ENCODE peak calls at places on chromosomes 7 and 10, in six cellular contexts. Z is A172, B is endothelial cell, C is GM20000, S is HEK293T, Y is MV-4-11. R is an unnamed sample.

GRCh38 chr7:76220185-76221057 is 18.7 kb downstream of the SRRM3 start:
- DNase-seq in Z (peak), B (peak), C (no peak), S (no peak), Y (no peak), R (no peak)

GRCh38 chr10:96579133-96579532 is 7.7 kb downstream of the TM9SF3 start:
- DNase-seq in Z (no peak), B (no peak), C (no peak), S (no peak), Y (no peak), R (no peak)

GRCh38 chr10:11533328-11533781 is 78.1 kb downstream of the USP6NL start:
- DNase-seq in Z (peak), B (peak), C (no peak), S (peak), Y (peak), R (no peak)

GRCh38 chr10:15809450-15809849 is 50.9 kb downstream of the MINDY3 start:
- DNase-seq in Z (no peak), B (no peak), C (no peak), S (no peak), Y (no peak), R (no peak)

GRCh38 chr7:36671432-36671829 is 52.9 kb downstream of the AOAH start:
- DNase-seq in Z (no peak), B (no peak), C (no peak), S (no peak), Y (no peak), R (no peak)

GRCh38 chr7:155234950-155235789 is 62.5 kb upstream of the INSIG1 start:
- DNase-seq in Z (no peak), B (no peak), C (no peak), S (no peak), Y (no peak), R (no peak)

GRCh38 chr10:10803273-10803672 is 214.4 kb upstream of the CELF2 start:
- DNase-seq in Z (no peak), B (no peak), C (no peak), S (no peak), Y (no peak), R (no peak)

GRCh38 chr7:144830811-144831210 is 5.0 kb downstream of the TPK1 start:
- DNase-seq in Z (peak), B (no peak), C (no peak), S (no peak), Y (peak), R (no peak)

GRCh38 chr7:84336303-84336702 is 141.7 kb upstream of the SEMA3A start:
- DNase-seq in Z (no peak), B (no peak), C (peak), S (no peak), Y (peak), R (peak)

GRCh38 chr7:118000480-118001202 is 127.4 kb upstream of the CTTNBP2 start:
- DNase-seq in Z (no peak), B (no peak), C (no peak), S (no peak), Y (no peak), R (no peak)

GRCh38 chr10:86652361-86653202 is 1.8 kb upstream of the OPN4 start:
- DNase-seq in Z (peak), B (no peak), C (no peak), S (no peak), Y (no peak), R (no peak)

GRCh38 chr10:68973975-68974374 is 14.6 kb upstream of the KIFBP start:
- DNase-seq in Z (no peak), B (no peak), C (no peak), S (no peak), Y (no peak), R (no peak)

GRCh38 chr7:112159346-112159745 is 46.9 kb downstream of the DOCK4 start:
- DNase-seq in Z (no peak), B (no peak), C (no peak), S (no peak), Y (peak), R (no peak)

GRCh38 chr10:99775850-99776249 is 6.6 kb upstream of the ABCC2 start:
- DNase-seq in Z (peak), B (no peak), C (no peak), S (no peak), Y (peak), R (no peak)

GRCh38 chr10:110774069-110775021 is 97.4 kb upstream of the PDCD4 start:
- DNase-seq in Z (peak), B (no peak), C (peak), S (no peak), Y (peak), R (no peak)

GRCh38 chr10:78401882-78402367 is 368.3 kb downstream of the RPS24 start:
- DNase-seq in Z (no peak), B (no peak), C (no peak), S (no peak), Y (no peak), R (no peak)

GRCh38 chr7:128937647-128938523 is at the start of gene IRF5:
- DNase-seq in Z (peak), B (no peak), C (peak), S (no peak), Y (peak), R (peak)

GRCh38 chr7:143003393-143004051 is 23.4 kb downstream of the OR9A2 start:
- DNase-seq in Z (peak), B (no peak), C (peak), S (peak), Y (peak), R (peak)

GRCh38 chr10:49285232-49285631 is 13.7 kb upstream of the C10orf71 start:
- DNase-seq in Z (no peak), B (no peak), C (no peak), S (no peak), Y (peak), R (peak)

GRCh38 chr7:151704284-151704968 is 172.5 kb downstream of the PRKAG2 start:
- DNase-seq in Z (no peak), B (no peak), C (no peak), S (no peak), Y (no peak), R (no peak)

GRCh38 chr7:134532155-134533089 is 5.1 kb downstream of the AKR1B10 start:
- DNase-seq in Z (no peak), B (no peak), C (no peak), S (no peak), Y (no peak), R (no peak)

R was measured in MM.1S.